ENCODE peak calls at places on chromosomes 13 and 19, in six cellular contexts. F, D, J, M, X and T are unnamed samples.

GRCh38 chr19:42113641-42114348 is 18.5 kb downstream of the POU2F2 start:
- DNase-seq in F (peak; percentile 88), M (peak; percentile 50), D (peak; percentile 91), J (peak; percentile 69), X (no peak), T (peak; percentile 79)

GRCh38 chr13:29454931-29455481 is 140.5 kb downstream of the SLC7A1 start:
- DNase-seq in X (no peak), D (peak; percentile 12), J (peak; percentile 26), F (peak; percentile 24), M (peak; percentile 11), T (peak; percentile 49)

GRCh38 chr19:23474172-23474571 is 78.9 kb upstream of the ZNF91 start:
- DNase-seq in D (no peak), X (no peak), J (no peak), M (no peak), F (no peak), T (no peak)

GRCh38 chr13:31775686-31776085 is 36.4 kb downstream of the RXFP2 start:
- DNase-seq in D (no peak), X (peak; percentile 70), M (no peak), J (no peak), F (no peak), T (no peak)

GRCh38 chr13:78875792-78876580 is 217.0 kb upstream of the OBI1 start:
- DNase-seq in X (no peak), F (no peak), J (no peak), D (no peak), M (no peak), T (no peak)

GRCh38 chr13:62643007-62643483 is 1227.4 kb upstream of the PCDH20 start:
- DNase-seq in D (no peak), X (no peak), J (no peak), F (peak; percentile 76), M (no peak), T (no peak)

GRCh38 chr19:33998739-33999345 is 173.5 kb upstream of the LSM14A start:
- DNase-seq in X (no peak), F (peak; percentile 16), M (no peak), D (peak; percentile 73), J (no peak), T (peak; percentile 12)

GRCh38 chr19:46967578-46968018 is 52.0 kb upstream of the NPAS1 start:
- DNase-seq in M (no peak), F (no peak), X (peak; percentile 60), J (no peak), D (no peak), T (no peak)

GRCh38 chr13:112903606-112904195 is 65.3 kb upstream of the MCF2L start:
- DNase-seq in M (no peak), X (no peak), J (no peak), F (no peak), D (no peak), T (no peak)

GRCh38 chr19:2492870-2493269 is 16.9 kb downstream of the GADD45B start:
- DNase-seq in M (no peak), X (no peak), J (no peak), D (no peak), F (no peak), T (no peak)

GRCh38 chr13:80979035-80979641 is 638.2 kb upstream of the SPRY2 start:
- DNase-seq in F (peak; percentile 70), M (peak; percentile 57), D (peak; percentile 88), J (peak; percentile 37), X (peak; percentile 18), T (peak; percentile 77)

GRCh38 chr13:99980201-99981114 is 1.1 kb upstream of the ZIC2 start:
- DNase-seq in J (peak; percentile 80), X (no peak), M (no peak), D (peak; percentile 81), F (peak; percentile 87), T (peak; percentile 96)

GRCh38 chr19:58406818-58407657 is 1.4 kb upstream of the ZNF584 start:
- DNase-seq in D (peak; percentile 44), J (no peak), X (no peak), F (peak; percentile 60), M (no peak), T (no peak)

GRCh38 chr13:105572401-105572800 is 963.1 kb downstream of the EFNB2 start:
- DNase-seq in J (no peak), X (no peak), D (peak; percentile 38), F (no peak), M (no peak), T (no peak)

GRCh38 chr19:53624776-53625540 is 6.8 kb upstream of the DPRX start:
- DNase-seq in M (no peak), J (no peak), D (no peak), X (no peak), F (no peak), T (no peak)

GRCh38 chr13:35356572-35356971 is 119.9 kb downstream of the MAB21L1 start:
- DNase-seq in M (no peak), J (no peak), F (no peak), X (no peak), D (no peak), T (no peak)

GRCh38 chr13:106052200-106052767 is 483.2 kb downstream of the EFNB2 start:
- DNase-seq in M (no peak), D (no peak), X (no peak), J (peak; percentile 61), F (no peak), T (no peak)

GRCh38 chr19:8251025-8251472 is 41.9 kb downstream of the CERS4 start:
- DNase-seq in M (no peak), D (no peak), F (no peak), J (no peak), X (peak; percentile 63), T (peak; percentile 24)

GRCh38 chr19:41934849-41935374 is 6.7 kb upstream of the ERFL start:
- DNase-seq in X (peak; percentile 72), M (peak; percentile 46), J (peak; percentile 84), D (peak; percentile 85), F (peak; percentile 80), T (peak; percentile 79)

GRCh38 chr19:48606463-48607358 is at the start of gene SPACA4:
- DNase-seq in D (no peak), M (no peak), F (no peak), X (no peak), J (no peak), T (no peak)

GRCh38 chr19:45876161-45876410 is 9.9 kb downstream of the IRF2BP1 start:
- DNase-seq in X (no peak), J (no peak), F (no peak), M (no peak), D (no peak), T (no peak)

GRCh38 chr13:25687622-25688225 is 315.9 kb downstream of the ATP8A2 start:
- DNase-seq in D (no peak), X (no peak), J (peak; percentile 37), M (no peak), F (no peak), T (no peak)

GRCh38 chr13:79723462-79724116 is 242.6 kb downstream of the NDFIP2 start:
- DNase-seq in F (no peak), J (peak; percentile 43), M (no peak), D (no peak), X (no peak), T (no peak)

GRCh38 chr13:97142452-97142851 is 79.7 kb upstream of the MBNL2 start:
- DNase-seq in F (peak; percentile 74), D (no peak), J (peak; percentile 74), X (no peak), M (no peak), T (no peak)

GRCh38 chr13:45356966-45357689 is 16.1 kb upstream of the TPT1 start:
- DNase-seq in X (no peak), M (no peak), F (no peak), J (no peak), D (no peak), T (no peak)
- H3K4me1 ChIP-seq in X (no peaks in the 10 kb centered on the region), M (no peaks in the 10 kb centered on the region), F (peaks cover 11% of the 10 kb centered on the region), J (no peaks in the 10 kb centered on the region), D (peaks cover 3% of the 10 kb centered on the region), T (no peaks in the 10 kb centered on the region)

DNA sequence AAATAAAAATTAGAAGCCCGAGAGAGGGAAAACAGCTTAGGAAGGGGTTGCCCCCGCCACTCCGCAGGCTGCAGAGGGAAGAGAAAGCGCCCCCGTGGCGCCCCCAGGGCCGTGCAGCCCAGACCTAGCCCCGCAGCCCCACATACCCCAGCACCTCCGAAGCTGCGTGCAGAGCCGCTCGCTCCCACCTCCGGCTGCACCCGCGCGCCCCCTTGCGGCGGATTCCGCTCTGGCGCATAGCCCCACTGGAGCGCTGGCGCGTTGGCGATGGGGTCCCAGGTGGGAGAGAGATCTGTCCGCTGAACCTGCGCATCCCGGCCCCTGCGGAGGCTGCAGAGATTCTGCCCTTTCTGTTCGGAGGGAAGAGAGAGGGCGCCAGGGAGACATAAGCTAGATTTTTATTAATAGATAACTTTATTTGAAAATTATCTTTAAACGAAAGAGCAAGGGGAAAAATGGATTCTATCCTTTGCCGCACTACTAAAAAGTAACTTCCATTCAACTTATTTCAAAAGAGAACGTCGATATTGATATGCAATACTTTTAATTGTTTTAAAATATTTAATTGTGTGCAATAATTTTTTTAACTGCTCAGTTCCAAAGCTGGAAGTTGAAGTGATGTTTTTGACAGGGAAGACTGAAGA is 11.7 kb upstream of the CLN5 start:
- DNase-seq in D (peak; percentile 90), M (peak; percentile 68), X (peak; percentile 78), J (peak; percentile 46), F (peak; percentile 59), T (peak; percentile 77)
- H3K4me1 ChIP-seq in D (no peaks in the 10 kb centered on the region), M (no peaks in the 10 kb centered on the region), X (peaks cover 11% of the 10 kb centered on the region), J (peaks cover 19% of the 10 kb centered on the region), F (no peaks in the 10 kb centered on the region), T (no peaks in the 10 kb centered on the region)

GRCh38 chr19:13101590-13102415 is 855 bp downstream of the LYL1 start:
- DNase-seq in D (no peak), F (no peak), M (no peak), J (no peak), X (no peak), T (no peak)
- H3K4me1 ChIP-seq in D (peaks cover 13% of the 10 kb centered on the region), F (no peaks in the 10 kb centered on the region), M (peaks cover 9% of the 10 kb centered on the region), J (no peaks in the 10 kb centered on the region), X (peaks cover 71% of the 10 kb centered on the region), T (peaks cover 4% of the 10 kb centered on the region)

GRCh38 chr19:44847144-44848035 is 1.3 kb downstream of the NECTIN2 start:
- DNase-seq in J (peak; percentile 48), F (peak; percentile 64), D (peak; percentile 90), X (peak; percentile 62), M (no peak), T (peak; percentile 70)

GRCh38 chr19:44845612-44846454 is at the start of gene NECTIN2:
- DNase-seq in X (peak; percentile 100), F (peak; percentile 99), J (peak; percentile 99), M (peak; percentile 90), D (peak; percentile 100), T (peak; percentile 99)

GRCh38 chr19:44848805-44849457 is 2.8 kb downstream of the NECTIN2 start:
- DNase-seq in D (peak; percentile 36), X (no peak), M (no peak), J (no peak), F (no peak), T (no peak)

GRCh38 chr19:44846455-44847143 is 502 bp downstream of the NECTIN2 start:
- DNase-seq in X (no peak), D (peak; percentile 63), M (peak; percentile 80), F (no peak), J (peak; percentile 45), T (no peak)

DNA sequence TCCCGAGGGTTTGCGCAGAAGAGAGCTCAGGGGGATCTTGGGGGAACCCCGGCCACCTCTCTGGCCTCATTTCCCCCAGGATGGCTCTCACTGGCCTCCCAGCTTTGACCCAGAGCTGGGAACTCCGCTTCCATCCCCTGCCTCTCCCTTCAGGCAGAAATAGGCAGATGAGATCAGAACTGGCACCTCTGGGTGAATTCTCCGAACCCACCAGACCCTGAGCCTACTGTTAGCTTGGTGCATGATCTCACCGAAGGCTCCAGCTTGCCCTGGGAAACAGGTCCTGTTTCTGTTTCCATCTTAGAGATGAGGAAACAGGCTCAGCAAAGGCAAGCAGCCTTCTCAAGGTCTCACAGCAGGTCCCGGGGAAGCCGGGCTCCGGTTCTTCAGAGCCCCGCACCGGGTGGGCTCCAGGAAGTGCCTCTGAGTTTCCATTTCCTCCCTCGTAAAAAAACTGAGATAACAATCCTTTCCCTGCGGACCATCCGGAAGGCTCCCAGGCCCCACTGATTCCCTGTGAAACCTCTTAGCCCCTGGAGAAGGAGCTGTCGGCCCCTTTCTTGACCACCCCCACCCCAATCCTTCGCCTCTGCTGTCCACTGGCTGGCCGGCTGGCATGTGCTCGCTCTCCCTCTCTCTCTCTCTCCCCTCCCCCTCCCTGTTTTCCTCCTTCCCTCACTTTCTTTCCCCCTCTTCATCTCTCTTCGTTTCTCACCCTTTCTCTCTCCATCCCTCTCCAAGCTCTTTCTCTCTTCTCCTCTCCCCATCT is 2.1 kb downstream of the NECTIN2 start:
- DNase-seq in F (no peak), X (no peak), D (peak; percentile 74), M (no peak), J (no peak), T (peak; percentile 90)
- H3K4me1 ChIP-seq in F (peaks cover 37% of the 10 kb centered on the region), X (peaks cover 64% of the 10 kb centered on the region), D (peaks cover 19% of the 10 kb centered on the region), M (peaks cover 21% of the 10 kb centered on the region), J (peaks cover 19% of the 10 kb centered on the region), T (peaks cover 29% of the 10 kb centered on the region)